ENCODE peak calls at places on chromosome 7, in nine cellular contexts. H, F, J, W, Q, I, V, Z and N are unnamed samples.

GRCh38 chr7:43758029-43758860 is at the start of gene BLVRA:
- DNase-seq in W (peak), F (no peak), J (peak), Q (peak), H (peak), V (no peak), I (peak), Z (peak), N (no peak)

GRCh38 chr7:40151504-40151903 is 16.7 kb downstream of the SUGCT start:
- DNase-seq in W (no peak), J (no peak), V (no peak), Z (no peak), Q (no peak), H (no peak), I (no peak), F (no peak), N (no peak)

GRCh38 chr7:159012353-159013069 is 132.2 kb downstream of the VIPR2 start:
- DNase-seq in I (no peak), Z (no peak), W (no peak), Q (no peak), J (no peak), V (no peak), H (no peak), F (no peak), N (no peak)

GRCh38 chr7:74275401-74275881 is 13.8 kb upstream of the CLIP2 start:
- DNase-seq in V (no peak), I (no peak), H (no peak), Z (peak), Q (no peak), J (no peak), F (no peak), W (peak), N (no peak)

GRCh38 chr7:119482209-119482608 is 790.8 kb upstream of the KCND2 start:
- DNase-seq in J (no peak), F (peak), W (no peak), I (no peak), V (peak), Q (no peak), Z (no peak), H (no peak), N (no peak)

GRCh38 chr7:23022258-23022745 is 8.4 kb upstream of the HYCC1 start:
- DNase-seq in W (peak), Z (no peak), I (no peak), Q (no peak), H (no peak), F (peak), J (no peak), V (peak), N (no peak)

GRCh38 chr7:95493247-95493646 is 7.5 kb downstream of the ASB4 start:
- DNase-seq in Z (no peak), Q (no peak), H (no peak), W (peak), J (no peak), I (no peak), F (peak), V (peak), N (no peak)

GRCh38 chr7:137017221-137017620 is 148.8 kb downstream of the CHRM2 start:
- DNase-seq in Q (no peak), V (no peak), Z (no peak), F (no peak), I (no peak), J (no peak), H (no peak), W (no peak), N (no peak)